ENCODE peak calls at places on chromosomes 4 and X, in nine cellular contexts. One of them, this sample, is unnamed.

GRCh38 chr4:15314974-15315373 is 112.9 kb upstream of the C1QTNF7 start:
- DNase-seq in IMR-90: peak
- DNase-seq in cardiac muscle cell: no peak
- DNase-seq in PC-3: no peak
- DNase-seq in Caco-2: no peak
- DNase-seq in ovary: no peak
- DNase-seq in spleen: no peak
- DNase-seq in epithelial cell of esophagus: peak
- DNase-seq in stomach: no peak
- DNase-seq in this sample: no peak

GRCh38 chr4:129378346-129378745 is 282.4 kb downstream of the C4orf33 start:
- DNase-seq in IMR-90: no peak
- DNase-seq in cardiac muscle cell: peak
- DNase-seq in PC-3: no peak
- DNase-seq in Caco-2: no peak
- DNase-seq in ovary: no peak
- DNase-seq in spleen: no peak
- DNase-seq in epithelial cell of esophagus: no peak
- DNase-seq in stomach: no peak
- DNase-seq in this sample: no peak

GRCh38 chr4:176671532-176671931 is 121.2 kb downstream of the VEGFC start:
- DNase-seq in IMR-90: peak
- DNase-seq in cardiac muscle cell: no peak
- DNase-seq in PC-3: no peak
- DNase-seq in Caco-2: no peak
- DNase-seq in ovary: no peak
- DNase-seq in spleen: no peak
- DNase-seq in epithelial cell of esophagus: no peak
- DNase-seq in stomach: no peak
- DNase-seq in this sample: no peak

GRCh38 chrX:74546984-74547383 is 67.4 kb downstream of the RLIM start:
- DNase-seq in IMR-90: no peak
- DNase-seq in cardiac muscle cell: no peak
- DNase-seq in PC-3: no peak
- DNase-seq in Caco-2: no peak
- DNase-seq in ovary: no peak
- DNase-seq in spleen: no peak
- DNase-seq in epithelial cell of esophagus: no peak
- DNase-seq in stomach: no peak
- DNase-seq in this sample: no peak

GRCh38 chrX:46912098-46912672 is at the start of gene JADE3:
- DNase-seq in IMR-90: peak
- DNase-seq in cardiac muscle cell: peak
- DNase-seq in PC-3: peak
- DNase-seq in Caco-2: peak
- DNase-seq in ovary: peak
- DNase-seq in spleen: peak
- DNase-seq in epithelial cell of esophagus: peak
- DNase-seq in stomach: peak
- DNase-seq in this sample: peak

GRCh38 chr4:142607976-142608375 is 238.1 kb downstream of the INPP4B start:
- DNase-seq in IMR-90: no peak
- DNase-seq in cardiac muscle cell: no peak
- DNase-seq in PC-3: no peak
- DNase-seq in Caco-2: no peak
- DNase-seq in ovary: no peak
- DNase-seq in spleen: no peak
- DNase-seq in epithelial cell of esophagus: no peak
- DNase-seq in stomach: no peak
- DNase-seq in this sample: no peak

GRCh38 chr4:149113804-149114430 is 671.7 kb upstream of the NR3C2 start:
- DNase-seq in IMR-90: peak
- DNase-seq in cardiac muscle cell: no peak
- DNase-seq in PC-3: peak
- DNase-seq in Caco-2: no peak
- DNase-seq in ovary: no peak
- DNase-seq in spleen: no peak
- DNase-seq in epithelial cell of esophagus: peak
- DNase-seq in stomach: no peak
- DNase-seq in this sample: no peak

GRCh38 chrX:35617836-35618235 is 180.3 kb upstream of the MAGEB16 start:
- DNase-seq in IMR-90: no peak
- DNase-seq in cardiac muscle cell: no peak
- DNase-seq in PC-3: no peak
- DNase-seq in Caco-2: no peak
- DNase-seq in ovary: no peak
- DNase-seq in spleen: no peak
- DNase-seq in epithelial cell of esophagus: peak
- DNase-seq in stomach: no peak
- DNase-seq in this sample: no peak

GRCh38 chr4:46648088-46648744 is 258.3 kb upstream of the GABRA2 start:
- DNase-seq in IMR-90: peak
- DNase-seq in cardiac muscle cell: peak
- DNase-seq in PC-3: peak
- DNase-seq in Caco-2: peak
- DNase-seq in ovary: no peak
- DNase-seq in spleen: no peak
- DNase-seq in epithelial cell of esophagus: peak
- DNase-seq in stomach: no peak
- DNase-seq in this sample: peak

GRCh38 chrX:54808109-54808604 is 612 bp downstream of the MAGED2 start:
- DNase-seq in IMR-90: no peak
- DNase-seq in cardiac muscle cell: peak
- DNase-seq in PC-3: no peak
- DNase-seq in Caco-2: no peak
- DNase-seq in ovary: peak
- DNase-seq in spleen: peak
- DNase-seq in epithelial cell of esophagus: peak
- DNase-seq in stomach: peak
- DNase-seq in this sample: peak

DNA sequence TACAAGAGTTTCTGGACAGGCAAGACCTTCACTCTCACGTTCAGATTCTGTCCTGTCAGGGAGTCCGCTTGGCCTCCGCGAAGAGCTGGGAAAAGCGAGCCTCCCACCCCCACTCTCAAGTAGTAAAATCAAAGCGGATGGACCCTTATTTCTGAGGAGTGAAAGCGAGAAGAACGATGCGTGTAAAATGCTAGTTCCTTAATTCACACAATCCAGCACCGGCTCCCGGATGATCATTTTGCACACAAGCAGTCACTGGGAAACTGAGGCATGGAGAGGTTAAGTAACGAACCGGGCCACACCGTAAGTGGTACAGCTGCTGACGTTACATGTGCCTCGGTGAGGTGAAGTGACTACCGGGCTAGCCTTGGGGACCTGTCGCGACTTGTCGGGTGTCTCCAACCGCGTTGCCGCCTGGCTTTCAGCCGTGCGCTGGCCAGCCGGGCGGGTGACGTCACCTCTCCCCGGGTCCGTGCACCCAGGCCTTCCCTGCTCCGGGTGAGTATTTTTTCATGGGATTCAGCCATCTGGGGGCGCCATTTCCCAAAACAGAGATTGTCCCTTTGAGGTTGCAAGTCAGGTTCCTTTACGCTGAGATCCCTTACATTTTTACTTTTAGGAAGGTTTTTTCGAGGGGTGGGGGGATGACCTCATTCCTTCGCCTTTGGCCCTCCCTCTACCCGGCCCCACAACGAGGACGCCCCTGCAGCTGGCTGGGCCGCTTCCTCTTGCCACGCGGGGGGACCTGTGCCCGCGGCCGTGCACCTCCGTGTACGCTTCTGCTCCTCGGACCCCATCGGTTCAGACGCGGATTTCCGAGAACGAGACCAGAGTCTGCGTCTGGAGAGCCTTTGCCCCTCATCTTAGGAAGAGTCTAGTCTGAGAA is 3.4 kb upstream of the SFRP2 start:
- DNase-seq in IMR-90: no peak
- DNase-seq in cardiac muscle cell: peak
- DNase-seq in PC-3: no peak
- DNase-seq in Caco-2: no peak
- DNase-seq in ovary: no peak
- DNase-seq in spleen: no peak
- DNase-seq in epithelial cell of esophagus: peak
- DNase-seq in stomach: no peak
- DNase-seq in this sample: peak
- TF ChIP-seq CTCF in IMR-90: no peak
- TF ChIP-seq CTCF in cardiac muscle cell: peak
- TF ChIP-seq CTCF in PC-3: peak
- TF ChIP-seq CTCF in Caco-2: no peak
- TF ChIP-seq CTCF in ovary: no peak
- TF ChIP-seq CTCF in spleen: no peak
- TF ChIP-seq CTCF in epithelial cell of esophagus: peak
- TF ChIP-seq CTCF in stomach: no peak
- TF ChIP-seq CTCF in this sample: peak

GRCh38 chr4:55442541-55442940 is 46.8 kb downstream of the TMEM165 start:
- DNase-seq in IMR-90: no peak
- DNase-seq in cardiac muscle cell: no peak
- DNase-seq in PC-3: peak
- DNase-seq in Caco-2: no peak
- DNase-seq in ovary: no peak
- DNase-seq in spleen: no peak
- DNase-seq in epithelial cell of esophagus: no peak
- DNase-seq in stomach: no peak
- DNase-seq in this sample: no peak

GRCh38 chr4:55445921-55446577 is 50.3 kb downstream of the TMEM165 start:
- DNase-seq in IMR-90: peak
- DNase-seq in cardiac muscle cell: no peak
- DNase-seq in PC-3: peak
- DNase-seq in Caco-2: no peak
- DNase-seq in ovary: no peak
- DNase-seq in spleen: no peak
- DNase-seq in epithelial cell of esophagus: peak
- DNase-seq in stomach: no peak
- DNase-seq in this sample: no peak

GRCh38 chr4:55447108-55447708 is 51.5 kb downstream of the TMEM165 start:
- DNase-seq in IMR-90: no peak
- DNase-seq in cardiac muscle cell: no peak
- DNase-seq in PC-3: no peak
- DNase-seq in Caco-2: no peak
- DNase-seq in ovary: no peak
- DNase-seq in spleen: no peak
- DNase-seq in epithelial cell of esophagus: no peak
- DNase-seq in stomach: no peak
- DNase-seq in this sample: no peak

GRCh38 chr4:55446578-55446922 is 50.8 kb downstream of the TMEM165 start:
- DNase-seq in IMR-90: peak
- DNase-seq in cardiac muscle cell: no peak
- DNase-seq in PC-3: peak
- DNase-seq in Caco-2: no peak
- DNase-seq in ovary: no peak
- DNase-seq in spleen: no peak
- DNase-seq in epithelial cell of esophagus: no peak
- DNase-seq in stomach: no peak
- DNase-seq in this sample: no peak

DNA sequence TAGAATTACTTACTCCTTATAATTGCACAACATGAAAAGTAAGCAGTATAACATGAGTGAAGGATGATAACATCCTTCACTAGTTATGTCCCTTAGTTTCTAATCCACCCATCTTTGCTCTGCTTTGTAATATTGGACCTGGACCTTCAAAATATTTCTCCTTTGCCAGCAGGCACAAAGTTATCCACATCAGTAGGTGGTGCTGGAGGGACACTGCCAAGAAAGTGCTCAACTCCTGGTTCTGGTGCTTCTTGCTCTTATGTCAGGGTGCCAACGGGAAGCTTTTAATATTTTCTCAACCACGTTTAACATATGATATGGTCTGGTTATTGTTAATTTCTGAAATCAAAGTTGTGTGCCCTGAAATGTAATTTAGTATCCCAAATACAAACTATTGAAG is 49.1 kb downstream of the TMEM165 start:
- DNase-seq in IMR-90: peak
- DNase-seq in cardiac muscle cell: peak
- DNase-seq in PC-3: peak
- DNase-seq in Caco-2: peak
- DNase-seq in ovary: no peak
- DNase-seq in spleen: no peak
- DNase-seq in epithelial cell of esophagus: peak
- DNase-seq in stomach: no peak
- DNase-seq in this sample: no peak
- TF ChIP-seq CTCF in IMR-90: peak
- TF ChIP-seq CTCF in cardiac muscle cell: peak
- TF ChIP-seq CTCF in PC-3: peak
- TF ChIP-seq CTCF in Caco-2: no peak
- TF ChIP-seq CTCF in ovary: no peak
- TF ChIP-seq CTCF in spleen: no peak
- TF ChIP-seq CTCF in epithelial cell of esophagus: peak
- TF ChIP-seq CTCF in stomach: no peak
- TF ChIP-seq CTCF in this sample: no peak

GRCh38 chrX:40462797-40463196 is 118.0 kb upstream of the ATP6AP2 start:
- DNase-seq in IMR-90: no peak
- DNase-seq in cardiac muscle cell: peak
- DNase-seq in PC-3: no peak
- DNase-seq in Caco-2: no peak
- DNase-seq in ovary: no peak
- DNase-seq in spleen: no peak
- DNase-seq in epithelial cell of esophagus: no peak
- DNase-seq in stomach: no peak
- DNase-seq in this sample: no peak

GRCh38 chrX:40459576-40460158 is 121.1 kb upstream of the ATP6AP2 start:
- DNase-seq in IMR-90: no peak
- DNase-seq in cardiac muscle cell: no peak
- DNase-seq in PC-3: no peak
- DNase-seq in Caco-2: no peak
- DNase-seq in ovary: no peak
- DNase-seq in spleen: no peak
- DNase-seq in epithelial cell of esophagus: no peak
- DNase-seq in stomach: no peak
- DNase-seq in this sample: no peak

GRCh38 chrX:40465735-40466551 is 114.8 kb upstream of the ATP6AP2 start:
- DNase-seq in IMR-90: no peak
- DNase-seq in cardiac muscle cell: no peak
- DNase-seq in PC-3: no peak
- DNase-seq in Caco-2: no peak
- DNase-seq in ovary: peak
- DNase-seq in spleen: no peak
- DNase-seq in epithelial cell of esophagus: no peak
- DNase-seq in stomach: no peak
- DNase-seq in this sample: no peak

GRCh38 chrX:40460926-40461325 is 119.8 kb upstream of the ATP6AP2 start:
- DNase-seq in IMR-90: no peak
- DNase-seq in cardiac muscle cell: no peak
- DNase-seq in PC-3: no peak
- DNase-seq in Caco-2: no peak
- DNase-seq in ovary: no peak
- DNase-seq in spleen: no peak
- DNase-seq in epithelial cell of esophagus: no peak
- DNase-seq in stomach: no peak
- DNase-seq in this sample: no peak
- TF ChIP-seq CTCF in IMR-90: no peak
- TF ChIP-seq CTCF in cardiac muscle cell: no peak
- TF ChIP-seq CTCF in PC-3: no peak
- TF ChIP-seq CTCF in Caco-2: no peak
- TF ChIP-seq CTCF in ovary: no peak
- TF ChIP-seq CTCF in spleen: no peak
- TF ChIP-seq CTCF in epithelial cell of esophagus: no peak
- TF ChIP-seq CTCF in stomach: no peak
- TF ChIP-seq CTCF in this sample: no peak

DNA sequence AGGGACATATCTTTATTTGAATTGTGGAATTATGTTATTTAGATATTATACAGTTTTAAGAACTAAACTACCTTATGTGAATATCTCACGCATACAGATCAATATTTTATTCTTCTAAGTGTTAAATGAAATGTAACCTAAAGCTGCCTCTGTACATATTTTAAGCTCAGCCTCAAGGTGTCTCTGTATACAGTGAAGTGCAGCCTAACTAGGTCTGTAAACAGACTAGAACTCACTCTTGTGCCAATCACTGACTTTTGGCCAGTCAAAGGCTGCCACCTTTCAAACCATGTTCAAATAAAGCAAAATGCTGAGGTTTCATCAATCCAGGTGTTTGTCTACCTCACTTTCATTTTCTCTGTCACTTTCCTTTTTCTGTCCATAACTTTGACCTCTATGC is 1074.5 kb upstream of the PRKX start:
- DNase-seq in IMR-90: no peak
- DNase-seq in cardiac muscle cell: no peak
- DNase-seq in PC-3: peak
- DNase-seq in Caco-2: no peak
- DNase-seq in ovary: no peak
- DNase-seq in spleen: no peak
- DNase-seq in epithelial cell of esophagus: peak
- DNase-seq in stomach: no peak
- DNase-seq in this sample: no peak
- TF ChIP-seq CTCF in IMR-90: no peak
- TF ChIP-seq CTCF in cardiac muscle cell: no peak
- TF ChIP-seq CTCF in PC-3: peak
- TF ChIP-seq CTCF in Caco-2: no peak
- TF ChIP-seq CTCF in ovary: no peak
- TF ChIP-seq CTCF in spleen: no peak
- TF ChIP-seq CTCF in epithelial cell of esophagus: no peak
- TF ChIP-seq CTCF in stomach: no peak
- TF ChIP-seq CTCF in this sample: no peak

This sample was measured in endothelial cell.